ENCODE peak calls at places on chromosomes 2 and 18, in ten cellular contexts. C is astrocyte of the cerebellum; L is HT1080; D is thyroid gland; Q is KG1; B is activated T-helper 1 cell treated with anti-CD3 and anti-CD28 coated beads, Interleukin-2, amount 50 U/mL, for 16 hours; F is left cardiac atrium; H is nephron progenitor cell; P is AG08396; R is NCI-H2029. J is an unnamed sample.

GRCh38 chr2:16400127-16400623 is 265.5 kb downstream of the CYRIA start:
- DNase-seq in C (no peak), L (no peak), D (peak), Q (no peak), B (no peak), F (peak), H (peak), P (no peak), R (no peak), J (peak)

GRCh38 chr2:152489364-152489763 is 154.4 kb downstream of the FMNL2 start:
- DNase-seq in C (no peak), L (no peak), D (no peak), Q (no peak), B (no peak), F (no peak), H (no peak), P (no peak), R (no peak), J (no peak)

GRCh38 chr2:188322569-188323531 is 31.2 kb downstream of the GULP1 start:
- DNase-seq in C (peak), L (no peak), D (no peak), Q (no peak), B (no peak), F (no peak), H (no peak), P (peak), R (no peak), J (no peak)

GRCh38 chr2:96937586-96937985 is 48.8 kb downstream of the FAM178B start:
- DNase-seq in C (no peak), L (no peak), D (no peak), Q (no peak), B (no peak), F (no peak), H (no peak), P (no peak), R (no peak), J (no peak)

GRCh38 chr2:231359948-231360347 is 35.6 kb upstream of the B3GNT7 start:
- DNase-seq in C (no peak), L (no peak), D (no peak), Q (no peak), B (no peak), F (no peak), H (no peak), P (no peak), R (no peak), J (no peak)

GRCh38 chr2:98026927-98027522 is 31.3 kb upstream of the TMEM131 start:
- DNase-seq in C (no peak), L (no peak), D (no peak), Q (peak), B (no peak), F (no peak), H (no peak), P (no peak), R (no peak), J (no peak)

GRCh38 chr2:155947069-155947468 is 385.5 kb downstream of the NR4A2 start:
- DNase-seq in C (no peak), L (no peak), D (no peak), Q (no peak), B (no peak), F (no peak), H (no peak), P (no peak), R (no peak), J (no peak)

GRCh38 chr18:59055345-59056032 is 84.2 kb upstream of the SEC11C start:
- DNase-seq in C (no peak), L (no peak), D (no peak), Q (no peak), B (no peak), F (no peak), H (no peak), P (no peak), R (no peak), J (no peak)

GRCh38 chr2:190271783-190272456 is 47.7 kb downstream of the HIBCH start:
- DNase-seq in C (no peak), L (no peak), D (no peak), Q (no peak), B (no peak), F (no peak), H (no peak), P (no peak), R (no peak), J (no peak)

GRCh38 chr18:43574974-43575373 is 297.7 kb upstream of the SYT4 start:
- DNase-seq in C (no peak), L (no peak), D (no peak), Q (no peak), B (no peak), F (no peak), H (no peak), P (no peak), R (no peak), J (no peak)

GRCh38 chr2:85706604-85707296 is 12.6 kb downstream of the GNLY start:
- DNase-seq in C (no peak), L (no peak), D (no peak), Q (no peak), B (no peak), F (peak), H (no peak), P (no peak), R (no peak), J (peak)

GRCh38 chr2:9774266-9774665 is 69.0 kb upstream of the TAF1B start:
- DNase-seq in C (no peak), L (no peak), D (no peak), Q (no peak), B (no peak), F (peak), H (no peak), P (no peak), R (no peak), J (peak)

GRCh38 chr18:62339106-62339988 is 14.2 kb downstream of the TNFRSF11A start:
- DNase-seq in C (peak), L (peak), D (no peak), Q (no peak), B (no peak), F (no peak), H (no peak), P (peak), R (no peak), J (no peak)

GRCh38 chr2:178257127-178257526 is 62.8 kb downstream of the OSBPL6 start:
- DNase-seq in C (no peak), L (no peak), D (no peak), Q (no peak), B (no peak), F (no peak), H (no peak), P (no peak), R (no peak), J (no peak)

GRCh38 chr2:27185331-27186026 is 26.4 kb upstream of the ATRAID start:
- DNase-seq in C (no peak), L (no peak), D (peak), Q (no peak), B (no peak), F (peak), H (no peak), P (no peak), R (no peak), J (peak)

GRCh38 chr2:220499281-220499680 is 871.9 kb downstream of the SLC4A3 start:
- DNase-seq in C (peak), L (peak), D (peak), Q (no peak), B (no peak), F (peak), H (no peak), P (peak), R (peak), J (peak)

GRCh38 chr2:29009270-29009669 is 28.2 kb downstream of the TOGARAM2 start:
- DNase-seq in C (no peak), L (no peak), D (no peak), Q (no peak), B (no peak), F (no peak), H (no peak), P (no peak), R (no peak), J (peak)